ENCODE peak calls at places on chromosomes 5 and 9, in nine cellular contexts. One of them, this sample, is unnamed.

GRCh38 chr5:139565411-139566305 is 4.5 kb downstream of the UBE2D2 start:
- DNase-seq in astrocyte of the spinal cord: peak
- DNase-seq in IMR-90: peak
- DNase-seq in cardiac fibroblast: peak
- DNase-seq in neural progenitor cell: no peak
- DNase-seq in fibroblast of the aortic adventitia: peak
- DNase-seq in uterus: no peak
- DNase-seq in heart left ventricle: no peak
- DNase-seq in CD8-positive, alpha-beta T cell: peak
- DNase-seq in this sample: no peak

GRCh38 chr9:96177719-96178028 is 124.3 kb downstream of the HSD17B3 start:
- DNase-seq in fibroblast of the aortic adventitia: no peak
- DNase-seq in cardiac fibroblast: no peak
- DNase-seq in IMR-90: no peak
- DNase-seq in heart left ventricle: no peak
- DNase-seq in uterus: no peak
- DNase-seq in neural progenitor cell: peak
- DNase-seq in astrocyte of the spinal cord: no peak
- DNase-seq in CD8-positive, alpha-beta T cell: no peak
- DNase-seq in this sample: no peak

GRCh38 chr5:19885040-19885824 is 102.8 kb downstream of the CDH18 start:
- DNase-seq in cardiac fibroblast: no peak
- DNase-seq in IMR-90: no peak
- DNase-seq in CD8-positive, alpha-beta T cell: no peak
- DNase-seq in uterus: no peak
- DNase-seq in fibroblast of the aortic adventitia: no peak
- DNase-seq in astrocyte of the spinal cord: no peak
- DNase-seq in neural progenitor cell: no peak
- DNase-seq in heart left ventricle: no peak
- DNase-seq in this sample: no peak

GRCh38 chr5:100406640-100407039 is 128.5 kb upstream of the FAM174A start:
- DNase-seq in astrocyte of the spinal cord: peak
- DNase-seq in heart left ventricle: peak
- DNase-seq in fibroblast of the aortic adventitia: no peak
- DNase-seq in IMR-90: peak
- DNase-seq in cardiac fibroblast: no peak
- DNase-seq in uterus: no peak
- DNase-seq in CD8-positive, alpha-beta T cell: no peak
- DNase-seq in neural progenitor cell: no peak
- DNase-seq in this sample: no peak

GRCh38 chr5:168766038-168766700 is 187.0 kb upstream of the PANK3 start:
- DNase-seq in cardiac fibroblast: no peak
- DNase-seq in neural progenitor cell: no peak
- DNase-seq in IMR-90: no peak
- DNase-seq in heart left ventricle: no peak
- DNase-seq in fibroblast of the aortic adventitia: no peak
- DNase-seq in CD8-positive, alpha-beta T cell: no peak
- DNase-seq in astrocyte of the spinal cord: no peak
- DNase-seq in uterus: no peak
- DNase-seq in this sample: no peak

GRCh38 chr5:10678236-10678635 is 82.8 kb downstream of the DAP start:
- DNase-seq in CD8-positive, alpha-beta T cell: no peak
- DNase-seq in IMR-90: no peak
- DNase-seq in neural progenitor cell: no peak
- DNase-seq in cardiac fibroblast: no peak
- DNase-seq in fibroblast of the aortic adventitia: no peak
- DNase-seq in uterus: no peak
- DNase-seq in heart left ventricle: no peak
- DNase-seq in astrocyte of the spinal cord: peak
- DNase-seq in this sample: no peak

GRCh38 chr5:137710086-137710485 is 25.8 kb downstream of the KLHL3 start:
- DNase-seq in CD8-positive, alpha-beta T cell: no peak
- DNase-seq in neural progenitor cell: no peak
- DNase-seq in uterus: no peak
- DNase-seq in cardiac fibroblast: peak
- DNase-seq in IMR-90: peak
- DNase-seq in fibroblast of the aortic adventitia: no peak
- DNase-seq in heart left ventricle: no peak
- DNase-seq in astrocyte of the spinal cord: no peak
- DNase-seq in this sample: no peak

GRCh38 chr5:79229357-79230174 is 6.4 kb upstream of the JMY start:
- DNase-seq in IMR-90: peak
- DNase-seq in astrocyte of the spinal cord: no peak
- DNase-seq in fibroblast of the aortic adventitia: peak
- DNase-seq in neural progenitor cell: no peak
- DNase-seq in heart left ventricle: no peak
- DNase-seq in cardiac fibroblast: no peak
- DNase-seq in uterus: no peak
- DNase-seq in CD8-positive, alpha-beta T cell: no peak
- DNase-seq in this sample: no peak

GRCh38 chr5:78889759-78890158 is 95.4 kb downstream of the ARSB start:
- DNase-seq in astrocyte of the spinal cord: peak
- DNase-seq in CD8-positive, alpha-beta T cell: no peak
- DNase-seq in cardiac fibroblast: no peak
- DNase-seq in heart left ventricle: no peak
- DNase-seq in IMR-90: peak
- DNase-seq in neural progenitor cell: no peak
- DNase-seq in uterus: no peak
- DNase-seq in fibroblast of the aortic adventitia: peak
- DNase-seq in this sample: no peak

GRCh38 chr5:16891043-16891442 is 45.0 kb downstream of the MYO10 start:
- DNase-seq in heart left ventricle: no peak
- DNase-seq in cardiac fibroblast: no peak
- DNase-seq in astrocyte of the spinal cord: no peak
- DNase-seq in uterus: no peak
- DNase-seq in CD8-positive, alpha-beta T cell: no peak
- DNase-seq in fibroblast of the aortic adventitia: no peak
- DNase-seq in neural progenitor cell: no peak
- DNase-seq in IMR-90: no peak
- DNase-seq in this sample: no peak

GRCh38 chr9:105233836-105234235 is 10.6 kb upstream of the SLC44A1 start:
- DNase-seq in heart left ventricle: no peak
- DNase-seq in uterus: no peak
- DNase-seq in fibroblast of the aortic adventitia: peak
- DNase-seq in IMR-90: peak
- DNase-seq in cardiac fibroblast: peak
- DNase-seq in CD8-positive, alpha-beta T cell: no peak
- DNase-seq in neural progenitor cell: no peak
- DNase-seq in astrocyte of the spinal cord: peak
- DNase-seq in this sample: no peak

GRCh38 chr9:133934512-133935221 is 57.5 kb downstream of the VAV2 start:
- DNase-seq in cardiac fibroblast: peak
- DNase-seq in CD8-positive, alpha-beta T cell: no peak
- DNase-seq in IMR-90: no peak
- DNase-seq in heart left ventricle: peak
- DNase-seq in fibroblast of the aortic adventitia: peak
- DNase-seq in neural progenitor cell: no peak
- DNase-seq in astrocyte of the spinal cord: peak
- DNase-seq in uterus: no peak
- DNase-seq in this sample: no peak

GRCh38 chr5:111680737-111681413 is 76.1 kb downstream of the NREP start:
- DNase-seq in cardiac fibroblast: peak
- DNase-seq in astrocyte of the spinal cord: peak
- DNase-seq in uterus: peak
- DNase-seq in CD8-positive, alpha-beta T cell: no peak
- DNase-seq in neural progenitor cell: no peak
- DNase-seq in fibroblast of the aortic adventitia: peak
- DNase-seq in heart left ventricle: peak
- DNase-seq in IMR-90: peak
- DNase-seq in this sample: peak

GRCh38 chr5:28084069-28084468 is 1045.7 kb upstream of the CDH9 start:
- DNase-seq in uterus: no peak
- DNase-seq in cardiac fibroblast: no peak
- DNase-seq in CD8-positive, alpha-beta T cell: no peak
- DNase-seq in neural progenitor cell: no peak
- DNase-seq in heart left ventricle: no peak
- DNase-seq in IMR-90: no peak
- DNase-seq in fibroblast of the aortic adventitia: no peak
- DNase-seq in astrocyte of the spinal cord: no peak
- DNase-seq in this sample: no peak

GRCh38 chr9:107733530-107733907 is 243.9 kb upstream of the KLF4 start:
- DNase-seq in neural progenitor cell: no peak
- DNase-seq in heart left ventricle: peak
- DNase-seq in IMR-90: no peak
- DNase-seq in uterus: peak
- DNase-seq in fibroblast of the aortic adventitia: peak
- DNase-seq in cardiac fibroblast: peak
- DNase-seq in CD8-positive, alpha-beta T cell: no peak
- DNase-seq in astrocyte of the spinal cord: no peak
- DNase-seq in this sample: peak

GRCh38 chr9:91534374-91534773 is 110.7 kb upstream of the NFIL3 start:
- DNase-seq in astrocyte of the spinal cord: peak
- DNase-seq in uterus: no peak
- DNase-seq in IMR-90: peak
- DNase-seq in cardiac fibroblast: no peak
- DNase-seq in neural progenitor cell: no peak
- DNase-seq in CD8-positive, alpha-beta T cell: no peak
- DNase-seq in fibroblast of the aortic adventitia: peak
- DNase-seq in heart left ventricle: no peak
- DNase-seq in this sample: no peak

GRCh38 chr9:37174247-37174646 is 53.9 kb downstream of the ZCCHC7 start:
- DNase-seq in fibroblast of the aortic adventitia: peak
- DNase-seq in cardiac fibroblast: peak
- DNase-seq in heart left ventricle: no peak
- DNase-seq in neural progenitor cell: no peak
- DNase-seq in IMR-90: peak
- DNase-seq in uterus: no peak
- DNase-seq in astrocyte of the spinal cord: peak
- DNase-seq in CD8-positive, alpha-beta T cell: no peak
- DNase-seq in this sample: no peak

GRCh38 chr5:180332051-180332517 is 21.1 kb downstream of the GFPT2 start:
- DNase-seq in fibroblast of the aortic adventitia: peak
- DNase-seq in IMR-90: no peak
- DNase-seq in cardiac fibroblast: peak
- DNase-seq in heart left ventricle: no peak
- DNase-seq in neural progenitor cell: peak
- DNase-seq in astrocyte of the spinal cord: peak
- DNase-seq in CD8-positive, alpha-beta T cell: no peak
- DNase-seq in uterus: no peak
- DNase-seq in this sample: no peak

GRCh38 chr5:1511037-1511436 is 12.7 kb downstream of the LPCAT1 start:
- DNase-seq in uterus: peak
- DNase-seq in cardiac fibroblast: no peak
- DNase-seq in astrocyte of the spinal cord: no peak
- DNase-seq in heart left ventricle: peak
- DNase-seq in fibroblast of the aortic adventitia: no peak
- DNase-seq in IMR-90: no peak
- DNase-seq in CD8-positive, alpha-beta T cell: peak
- DNase-seq in neural progenitor cell: no peak
- DNase-seq in this sample: peak

GRCh38 chr9:125277411-125277810 is 15.8 kb downstream of the GAPVD1 start:
- DNase-seq in heart left ventricle: no peak
- DNase-seq in IMR-90: no peak
- DNase-seq in CD8-positive, alpha-beta T cell: no peak
- DNase-seq in astrocyte of the spinal cord: no peak
- DNase-seq in uterus: no peak
- DNase-seq in cardiac fibroblast: no peak
- DNase-seq in fibroblast of the aortic adventitia: no peak
- DNase-seq in neural progenitor cell: no peak
- DNase-seq in this sample: no peak

DNA sequence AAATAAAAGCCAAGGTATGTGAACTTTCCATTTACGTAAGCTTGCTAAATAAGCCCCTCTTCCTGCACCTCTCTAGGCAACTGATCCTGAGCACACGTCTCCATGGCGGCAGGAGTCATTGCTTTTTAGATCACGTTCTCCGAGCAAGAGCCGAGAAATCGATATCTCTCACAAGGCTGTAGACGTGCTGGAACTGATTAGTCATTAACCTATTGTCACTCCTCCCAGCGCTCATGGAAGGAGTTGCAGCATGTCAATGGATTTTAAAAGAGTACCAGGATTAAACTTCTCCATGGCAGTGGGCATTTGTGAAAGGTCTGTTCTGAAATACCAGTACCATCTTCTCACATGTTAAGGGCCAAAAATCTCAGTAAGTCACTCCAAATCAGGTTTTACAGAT is 4.7 kb upstream of the ADCY2 start:
- DNase-seq in fibroblast of the aortic adventitia: no peak
- DNase-seq in heart left ventricle: no peak
- DNase-seq in neural progenitor cell: peak
- DNase-seq in astrocyte of the spinal cord: no peak
- DNase-seq in CD8-positive, alpha-beta T cell: no peak
- DNase-seq in cardiac fibroblast: no peak
- DNase-seq in uterus: no peak
- DNase-seq in IMR-90: no peak
- DNase-seq in this sample: no peak
- TF ChIP-seq CTCF in fibroblast of the aortic adventitia: no peak
- TF ChIP-seq CTCF in heart left ventricle: no peak
- TF ChIP-seq CTCF in neural progenitor cell: peak
- TF ChIP-seq CTCF in astrocyte of the spinal cord: no peak
- TF ChIP-seq CTCF in CD8-positive, alpha-beta T cell: no peak
- TF ChIP-seq CTCF in cardiac fibroblast: no peak
- TF ChIP-seq CTCF in uterus: no peak
- TF ChIP-seq CTCF in IMR-90: no peak
- TF ChIP-seq CTCF in this sample: no peak

GRCh38 chr5:132853323-132853722 is 12.9 kb downstream of the GDF9 start:
- DNase-seq in CD8-positive, alpha-beta T cell: no peak
- DNase-seq in neural progenitor cell: no peak
- DNase-seq in heart left ventricle: no peak
- DNase-seq in cardiac fibroblast: no peak
- DNase-seq in fibroblast of the aortic adventitia: no peak
- DNase-seq in IMR-90: no peak
- DNase-seq in astrocyte of the spinal cord: no peak
- DNase-seq in uterus: no peak
- DNase-seq in this sample: no peak
- TF ChIP-seq CTCF in CD8-positive, alpha-beta T cell: no peak
- TF ChIP-seq CTCF in neural progenitor cell: no peak
- TF ChIP-seq CTCF in heart left ventricle: no peak
- TF ChIP-seq CTCF in cardiac fibroblast: no peak
- TF ChIP-seq CTCF in fibroblast of the aortic adventitia: no peak
- TF ChIP-seq CTCF in IMR-90: no peak
- TF ChIP-seq CTCF in astrocyte of the spinal cord: no peak
- TF ChIP-seq CTCF in uterus: no peak
- TF ChIP-seq CTCF in this sample: no peak

GRCh38 chr5:130135506-130135905 is 231.2 kb downstream of the CHSY3 start:
- DNase-seq in neural progenitor cell: no peak
- DNase-seq in heart left ventricle: no peak
- DNase-seq in IMR-90: peak
- DNase-seq in uterus: no peak
- DNase-seq in astrocyte of the spinal cord: peak
- DNase-seq in CD8-positive, alpha-beta T cell: no peak
- DNase-seq in cardiac fibroblast: peak
- DNase-seq in fibroblast of the aortic adventitia: peak
- DNase-seq in this sample: no peak
- TF ChIP-seq CTCF in neural progenitor cell: no peak
- TF ChIP-seq CTCF in heart left ventricle: no peak
- TF ChIP-seq CTCF in IMR-90: no peak
- TF ChIP-seq CTCF in uterus: no peak
- TF ChIP-seq CTCF in astrocyte of the spinal cord: no peak
- TF ChIP-seq CTCF in CD8-positive, alpha-beta T cell: no peak
- TF ChIP-seq CTCF in cardiac fibroblast: no peak
- TF ChIP-seq CTCF in fibroblast of the aortic adventitia: no peak
- TF ChIP-seq CTCF in this sample: no peak

DNA sequence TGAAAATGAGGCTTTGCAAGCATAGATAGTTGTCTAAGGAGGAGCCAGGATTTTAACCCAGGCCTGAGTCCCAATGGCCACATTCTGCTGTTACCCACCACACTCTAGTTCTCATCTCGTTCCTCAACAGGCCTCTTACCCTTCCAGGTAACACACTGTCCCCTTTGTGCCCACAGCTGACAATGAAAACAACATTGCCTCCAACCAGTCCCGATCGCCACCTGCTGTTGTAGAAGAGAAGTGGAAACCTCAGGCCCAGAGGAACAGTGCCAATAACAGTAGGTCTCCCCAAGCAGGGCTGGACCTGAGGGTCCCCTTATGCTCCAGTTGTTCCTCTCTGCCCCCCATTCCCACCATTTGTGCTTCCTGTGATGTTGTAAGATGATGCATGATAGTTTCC is 30.4 kb downstream of the AMBP start:
- DNase-seq in astrocyte of the spinal cord: no peak
- DNase-seq in fibroblast of the aortic adventitia: peak
- DNase-seq in IMR-90: no peak
- DNase-seq in heart left ventricle: no peak
- DNase-seq in cardiac fibroblast: peak
- DNase-seq in uterus: no peak
- DNase-seq in neural progenitor cell: peak
- DNase-seq in CD8-positive, alpha-beta T cell: no peak
- DNase-seq in this sample: peak
- TF ChIP-seq CTCF in astrocyte of the spinal cord: peak
- TF ChIP-seq CTCF in fibroblast of the aortic adventitia: peak
- TF ChIP-seq CTCF in IMR-90: peak
- TF ChIP-seq CTCF in heart left ventricle: no peak
- TF ChIP-seq CTCF in cardiac fibroblast: peak
- TF ChIP-seq CTCF in uterus: no peak
- TF ChIP-seq CTCF in neural progenitor cell: peak
- TF ChIP-seq CTCF in CD8-positive, alpha-beta T cell: no peak
- TF ChIP-seq CTCF in this sample: peak

This sample was measured in right lobe of liver.